ENCODE peak calls at places on chromosomes 2 and 18, in eight cellular contexts. One of them, this sample, is unnamed. For H3K36me3, the result is how much of the 10 kb centered on the place peaks cover.

GRCh38 chr2:240232961-240233890 is 92.8 kb upstream of the OTOS start:
- DNase-seq in kidney: peak
- DNase-seq in tibial nerve: peak
- DNase-seq in endodermal cell: peak
- DNase-seq in CD8-positive, alpha-beta T cell: peak
- DNase-seq in spleen: peak
- DNase-seq in fibroblast of lung: peak
- DNase-seq in psoas muscle: peak
- DNase-seq in this sample: peak

GRCh38 chr2:62304429-62305417 is 108.8 kb downstream of the B3GNT2 start:
- DNase-seq in kidney: peak
- DNase-seq in psoas muscle: peak
- DNase-seq in spleen: peak
- DNase-seq in CD8-positive, alpha-beta T cell: peak
- DNase-seq in tibial nerve: no peak
- DNase-seq in endodermal cell: peak
- DNase-seq in fibroblast of lung: peak
- DNase-seq in this sample: peak

GRCh38 chr18:8870528-8870927 is 165.2 kb downstream of the MTCL1 start:
- DNase-seq in tibial nerve: no peak
- DNase-seq in kidney: no peak
- DNase-seq in CD8-positive, alpha-beta T cell: no peak
- DNase-seq in psoas muscle: no peak
- DNase-seq in endodermal cell: no peak
- DNase-seq in spleen: no peak
- DNase-seq in fibroblast of lung: peak
- DNase-seq in this sample: no peak

GRCh38 chr2:48435909-48436308 is 94.0 kb upstream of the STON1 start:
- DNase-seq in spleen: no peak
- DNase-seq in tibial nerve: no peak
- DNase-seq in CD8-positive, alpha-beta T cell: no peak
- DNase-seq in fibroblast of lung: peak
- DNase-seq in psoas muscle: no peak
- DNase-seq in kidney: no peak
- DNase-seq in endodermal cell: no peak
- DNase-seq in this sample: no peak

GRCh38 chr2:160510617-160511016 is 17.0 kb upstream of the RBMS1 start:
- DNase-seq in endodermal cell: no peak
- DNase-seq in spleen: no peak
- DNase-seq in psoas muscle: no peak
- DNase-seq in tibial nerve: no peak
- DNase-seq in CD8-positive, alpha-beta T cell: no peak
- DNase-seq in fibroblast of lung: no peak
- DNase-seq in kidney: no peak
- DNase-seq in this sample: no peak

GRCh38 chr2:171505374-171505773 is 16.9 kb upstream of the CYBRD1 start:
- DNase-seq in psoas muscle: no peak
- DNase-seq in tibial nerve: no peak
- DNase-seq in kidney: no peak
- DNase-seq in CD8-positive, alpha-beta T cell: no peak
- DNase-seq in endodermal cell: no peak
- DNase-seq in spleen: no peak
- DNase-seq in fibroblast of lung: peak
- DNase-seq in this sample: no peak

GRCh38 chr2:233075141-233075965 is 15.2 kb downstream of the INPP5D start:
- DNase-seq in spleen: peak
- DNase-seq in psoas muscle: no peak
- DNase-seq in tibial nerve: no peak
- DNase-seq in kidney: no peak
- DNase-seq in fibroblast of lung: no peak
- DNase-seq in CD8-positive, alpha-beta T cell: no peak
- DNase-seq in endodermal cell: peak
- DNase-seq in this sample: no peak

GRCh38 chr2:73927344-73927743 is 664 bp downstream of the DGUOK start:
- DNase-seq in tibial nerve: no peak
- DNase-seq in fibroblast of lung: no peak
- DNase-seq in endodermal cell: no peak
- DNase-seq in psoas muscle: no peak
- DNase-seq in spleen: no peak
- DNase-seq in CD8-positive, alpha-beta T cell: no peak
- DNase-seq in kidney: no peak
- DNase-seq in this sample: no peak

GRCh38 chr2:16665746-16666452 is at the start of gene CYRIA:
- DNase-seq in tibial nerve: no peak
- DNase-seq in spleen: peak
- DNase-seq in fibroblast of lung: peak
- DNase-seq in psoas muscle: peak
- DNase-seq in endodermal cell: peak
- DNase-seq in CD8-positive, alpha-beta T cell: peak
- DNase-seq in kidney: peak
- DNase-seq in this sample: peak

GRCh38 chr2:95531254-95531771 is 46.8 kb upstream of the TRIM43B start:
- DNase-seq in spleen: no peak
- DNase-seq in tibial nerve: no peak
- DNase-seq in CD8-positive, alpha-beta T cell: no peak
- DNase-seq in fibroblast of lung: peak
- DNase-seq in endodermal cell: no peak
- DNase-seq in psoas muscle: no peak
- DNase-seq in kidney: no peak
- DNase-seq in this sample: no peak

GRCh38 chr2:224754129-224754528 is 38.0 kb upstream of the CCDC195 start:
- DNase-seq in CD8-positive, alpha-beta T cell: no peak
- DNase-seq in psoas muscle: no peak
- DNase-seq in tibial nerve: no peak
- DNase-seq in fibroblast of lung: peak
- DNase-seq in endodermal cell: no peak
- DNase-seq in kidney: no peak
- DNase-seq in spleen: no peak
- DNase-seq in this sample: peak

GRCh38 chr18:49638209-49638785 is 76.4 kb downstream of the LIPG start:
- DNase-seq in spleen: peak
- DNase-seq in fibroblast of lung: no peak
- DNase-seq in CD8-positive, alpha-beta T cell: no peak
- DNase-seq in tibial nerve: no peak
- DNase-seq in endodermal cell: peak
- DNase-seq in psoas muscle: no peak
- DNase-seq in kidney: no peak
- DNase-seq in this sample: no peak

GRCh38 chr2:200735061-200735460 is 76.6 kb upstream of the BZW1 start:
- DNase-seq in tibial nerve: no peak
- DNase-seq in psoas muscle: no peak
- DNase-seq in spleen: no peak
- DNase-seq in endodermal cell: no peak
- DNase-seq in fibroblast of lung: no peak
- DNase-seq in kidney: no peak
- DNase-seq in CD8-positive, alpha-beta T cell: no peak
- DNase-seq in this sample: no peak

GRCh38 chr18:13390196-13390595 is 171.6 kb downstream of the LDLRAD4 start:
- DNase-seq in spleen: no peak
- DNase-seq in fibroblast of lung: no peak
- DNase-seq in tibial nerve: no peak
- DNase-seq in kidney: peak
- DNase-seq in CD8-positive, alpha-beta T cell: no peak
- DNase-seq in psoas muscle: no peak
- DNase-seq in endodermal cell: no peak
- DNase-seq in this sample: no peak

GRCh38 chr2:8679827-8680731 is 1.8 kb upstream of the ID2 start:
- DNase-seq in kidney: peak
- DNase-seq in spleen: no peak
- DNase-seq in CD8-positive, alpha-beta T cell: no peak
- DNase-seq in fibroblast of lung: peak
- DNase-seq in endodermal cell: peak
- DNase-seq in psoas muscle: no peak
- DNase-seq in tibial nerve: no peak
- DNase-seq in this sample: peak

GRCh38 chr2:218642121-218642656 is 17.2 kb downstream of the ZNF142 start:
- DNase-seq in fibroblast of lung: no peak
- DNase-seq in spleen: no peak
- DNase-seq in endodermal cell: no peak
- DNase-seq in kidney: no peak
- DNase-seq in psoas muscle: no peak
- DNase-seq in CD8-positive, alpha-beta T cell: no peak
- DNase-seq in tibial nerve: no peak
- DNase-seq in this sample: no peak
- H3K36me3 ChIP-seq in fibroblast of lung: under half
- H3K36me3 ChIP-seq in spleen: under half
- H3K36me3 ChIP-seq in endodermal cell: half or more
- H3K36me3 ChIP-seq in kidney: under half
- H3K36me3 ChIP-seq in psoas muscle: half or more
- H3K36me3 ChIP-seq in CD8-positive, alpha-beta T cell: half or more
- H3K36me3 ChIP-seq in tibial nerve: half or more
- H3K36me3 ChIP-seq in this sample: under half

DNA sequence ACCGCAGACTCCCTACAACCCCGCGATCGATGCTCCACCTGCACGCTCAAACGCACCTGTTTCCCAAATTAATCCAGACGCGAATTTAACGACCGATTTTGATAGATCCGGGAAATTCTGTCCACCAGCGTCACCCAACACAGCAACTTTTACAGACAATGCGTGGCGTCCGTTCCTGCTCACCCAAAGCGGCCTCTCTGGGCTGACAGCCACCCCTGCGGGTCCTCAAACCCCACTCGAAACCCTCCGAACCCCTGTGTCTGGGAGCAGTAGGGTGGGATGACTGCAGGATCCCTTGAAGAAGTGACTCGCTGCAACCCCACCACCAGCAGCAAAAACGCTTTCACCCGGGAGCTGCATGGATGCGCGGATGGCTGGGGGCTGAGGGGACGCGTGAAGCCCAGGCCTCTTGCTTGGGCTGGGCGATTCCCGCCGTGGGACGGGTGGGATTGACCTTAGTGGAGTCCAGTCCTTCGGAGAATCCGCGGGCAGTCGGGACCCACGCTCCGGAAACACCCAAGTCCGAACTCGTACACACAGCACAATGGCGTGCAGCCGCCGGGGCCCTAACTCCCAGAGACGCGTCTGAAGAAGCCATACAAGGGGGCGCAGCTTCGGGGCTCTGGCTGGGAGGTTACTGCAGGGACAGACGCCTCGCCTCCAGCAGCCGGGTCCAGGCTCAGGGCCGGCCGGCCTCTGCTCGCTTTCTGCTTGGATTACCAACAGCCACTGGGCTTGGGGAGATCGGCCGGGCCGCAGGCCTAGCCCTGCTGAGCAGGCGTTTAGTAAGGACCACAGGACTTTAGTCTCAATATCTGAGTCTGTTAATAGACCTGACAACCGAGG is 31.1 kb upstream of the ATP6V1B1 start:
- DNase-seq in fibroblast of lung: no peak
- DNase-seq in psoas muscle: no peak
- DNase-seq in endodermal cell: peak
- DNase-seq in kidney: no peak
- DNase-seq in tibial nerve: no peak
- DNase-seq in spleen: no peak
- DNase-seq in CD8-positive, alpha-beta T cell: no peak
- DNase-seq in this sample: no peak
- H3K4me3 ChIP-seq in fibroblast of lung: no peak
- H3K4me3 ChIP-seq in psoas muscle: no peak
- H3K4me3 ChIP-seq in endodermal cell: no peak
- H3K4me3 ChIP-seq in kidney: no peak
- H3K4me3 ChIP-seq in tibial nerve: no peak
- H3K4me3 ChIP-seq in spleen: no peak
- H3K4me3 ChIP-seq in CD8-positive, alpha-beta T cell: no peak
- H3K4me3 ChIP-seq in this sample: no peak

GRCh38 chr2:12606472-12607000 is 110.2 kb upstream of the TRIB2 start:
- DNase-seq in fibroblast of lung: peak
- DNase-seq in tibial nerve: no peak
- DNase-seq in CD8-positive, alpha-beta T cell: no peak
- DNase-seq in psoas muscle: no peak
- DNase-seq in endodermal cell: no peak
- DNase-seq in kidney: no peak
- DNase-seq in spleen: no peak
- DNase-seq in this sample: no peak
- TF ChIP-seq CTCF in fibroblast of lung: peak
- TF ChIP-seq CTCF in tibial nerve: no peak
- TF ChIP-seq CTCF in CD8-positive, alpha-beta T cell: no peak
- TF ChIP-seq CTCF in psoas muscle: no peak
- TF ChIP-seq CTCF in endodermal cell: peak
- TF ChIP-seq CTCF in kidney: no peak
- TF ChIP-seq CTCF in spleen: no peak
- TF ChIP-seq CTCF in this sample: no peak

GRCh38 chr2:46998551-46998950 is 82.9 kb upstream of the MCFD2 start:
- DNase-seq in endodermal cell: no peak
- DNase-seq in kidney: no peak
- DNase-seq in fibroblast of lung: no peak
- DNase-seq in CD8-positive, alpha-beta T cell: no peak
- DNase-seq in psoas muscle: no peak
- DNase-seq in tibial nerve: no peak
- DNase-seq in spleen: no peak
- DNase-seq in this sample: no peak

GRCh38 chr2:46997884-46998283 is 82.3 kb upstream of the MCFD2 start:
- DNase-seq in psoas muscle: no peak
- DNase-seq in tibial nerve: no peak
- DNase-seq in CD8-positive, alpha-beta T cell: no peak
- DNase-seq in spleen: no peak
- DNase-seq in endodermal cell: no peak
- DNase-seq in kidney: no peak
- DNase-seq in fibroblast of lung: no peak
- DNase-seq in this sample: no peak

GRCh38 chr2:46996300-46996843 is 80.8 kb upstream of the MCFD2 start:
- DNase-seq in kidney: no peak
- DNase-seq in psoas muscle: no peak
- DNase-seq in endodermal cell: no peak
- DNase-seq in CD8-positive, alpha-beta T cell: no peak
- DNase-seq in spleen: no peak
- DNase-seq in fibroblast of lung: no peak
- DNase-seq in tibial nerve: no peak
- DNase-seq in this sample: no peak

GRCh38 chr2:46995844-46996243 is 80.2 kb upstream of the MCFD2 start:
- DNase-seq in kidney: no peak
- DNase-seq in fibroblast of lung: no peak
- DNase-seq in spleen: no peak
- DNase-seq in CD8-positive, alpha-beta T cell: no peak
- DNase-seq in tibial nerve: no peak
- DNase-seq in psoas muscle: no peak
- DNase-seq in endodermal cell: no peak
- DNase-seq in this sample: no peak

DNA sequence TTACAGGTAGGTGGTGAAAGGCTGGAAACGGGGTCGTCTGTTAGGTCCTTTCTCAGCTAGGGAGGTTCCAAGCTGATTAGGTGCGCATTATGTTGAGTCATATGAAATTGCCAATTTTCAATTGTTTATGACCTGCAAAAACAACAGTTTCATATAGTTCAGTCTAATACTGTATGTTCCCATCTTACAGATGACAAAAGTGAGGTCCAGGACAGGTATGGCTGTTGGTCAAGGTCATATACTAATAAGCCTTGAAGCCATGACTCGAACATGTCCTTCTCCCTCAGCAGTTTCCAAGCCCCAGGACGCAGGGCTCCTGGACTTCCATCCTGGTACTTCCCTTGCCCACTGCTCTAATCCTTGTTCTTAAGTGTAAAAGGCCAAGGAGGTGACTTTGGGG is 81.7 kb upstream of the MCFD2 start:
- DNase-seq in endodermal cell: no peak
- DNase-seq in psoas muscle: no peak
- DNase-seq in fibroblast of lung: no peak
- DNase-seq in kidney: no peak
- DNase-seq in spleen: no peak
- DNase-seq in CD8-positive, alpha-beta T cell: no peak
- DNase-seq in tibial nerve: no peak
- DNase-seq in this sample: no peak
- H3K36me3 ChIP-seq in endodermal cell: under half
- H3K36me3 ChIP-seq in psoas muscle: under half
- H3K36me3 ChIP-seq in fibroblast of lung: under half
- H3K36me3 ChIP-seq in kidney: under half
- H3K36me3 ChIP-seq in spleen: under half
- H3K36me3 ChIP-seq in CD8-positive, alpha-beta T cell: under half
- H3K36me3 ChIP-seq in tibial nerve: half or more
- H3K36me3 ChIP-seq in this sample: under half

This sample was measured in body of pancreas.